ENCODE peak calls at places on chromosomes 5 and 9, in eight cellular contexts. H, F, T, V, L, C, W and R are unnamed samples.

GRCh38 chr5:125298711-125299379 is 552.4 kb upstream of the ZNF608 start:
- DNase-seq in H (no peak), F (no peak), T (no peak), V (no peak), L (no peak), C (no peak), W (no peak), R (no peak)

GRCh38 chr5:180790020-180790419 is 12.6 kb downstream of the MGAT1 start:
- DNase-seq in H (no peak), F (no peak), T (no peak), V (no peak), L (peak), C (no peak), W (no peak), R (no peak)

GRCh38 chr5:15203376-15203775 is 296.6 kb upstream of the FBXL7 start:
- DNase-seq in H (no peak), F (no peak), T (no peak), V (no peak), L (no peak), C (no peak), W (peak), R (no peak)

GRCh38 chr5:141747152-141747640 is 65.2 kb upstream of the ARAP3 start:
- DNase-seq in H (peak), F (peak), T (no peak), V (peak), L (peak), C (peak), W (no peak), R (peak)

GRCh38 chr9:73153793-73154227 is 2.1 kb downstream of the ANXA1 start:
- DNase-seq in H (no peak), F (no peak), T (no peak), V (no peak), L (no peak), C (no peak), W (no peak), R (no peak)

GRCh38 chr9:35342221-35342620 is 147.7 kb upstream of the RUSC2 start:
- DNase-seq in H (no peak), F (no peak), T (no peak), V (no peak), L (no peak), C (no peak), W (no peak), R (no peak)

GRCh38 chr5:144504929-144505578 is 334.4 kb downstream of the KCTD16 start:
- DNase-seq in H (no peak), F (no peak), T (no peak), V (no peak), L (no peak), C (no peak), W (no peak), R (no peak)

GRCh38 chr5:141420855-141421488 is at the start of gene PCDHGA11:
- DNase-seq in H (no peak), F (no peak), T (peak), V (peak), L (no peak), C (peak), W (no peak), R (peak)

GRCh38 chr5:93789173-93790070 is 48.0 kb upstream of the POU5F2 start:
- DNase-seq in H (no peak), F (no peak), T (no peak), V (peak), L (no peak), C (no peak), W (peak), R (no peak)

GRCh38 chr9:96222132-96222531 is 79.8 kb downstream of the HSD17B3 start:
- DNase-seq in H (no peak), F (no peak), T (no peak), V (no peak), L (no peak), C (no peak), W (no peak), R (no peak)

GRCh38 chr5:56827043-56827442 is 11.7 kb downstream of the MAP3K1 start:
- DNase-seq in H (no peak), F (no peak), T (no peak), V (no peak), L (peak), C (no peak), W (no peak), R (no peak)

GRCh38 chr5:109688647-109688998 is 1.1 kb upstream of the MAN2A1 start:
- DNase-seq in H (no peak), F (no peak), T (no peak), V (no peak), L (no peak), C (no peak), W (no peak), R (no peak)

GRCh38 chr5:37248387-37248969 is 698 bp downstream of the CPLANE1 start:
- DNase-seq in H (no peak), F (no peak), T (no peak), V (no peak), L (no peak), C (peak), W (no peak), R (no peak)

GRCh38 chr5:135127604-135128240 is 93.7 kb upstream of the PITX1 start:
- DNase-seq in H (no peak), F (peak), T (peak), V (peak), L (peak), C (peak), W (no peak), R (no peak)

GRCh38 chr9:133558191-133559126 is 24.0 kb downstream of the ADAMTSL2 start:
- DNase-seq in H (peak), F (no peak), T (peak), V (peak), L (no peak), C (no peak), W (peak), R (peak)

GRCh38 chr9:119961774-119962408 is 592.7 kb upstream of the BRINP1 start:
- DNase-seq in H (no peak), F (peak), T (no peak), V (no peak), L (no peak), C (peak), W (no peak), R (no peak)
- TF ChIP-seq CTCF in H (peak), F (peak), T (peak), V (peak), L (peak), C (peak), W (peak), R (peak)

GRCh38 chr9:28774433-28775029 is 1201.2 kb upstream of the C9orf72 start:
- DNase-seq in H (no peak), F (no peak), T (no peak), V (peak), L (no peak), C (no peak), W (no peak), R (no peak)
- TF ChIP-seq CTCF in H (peak), F (no peak), T (no peak), V (peak), L (no peak), C (peak), W (peak), R (peak)

GRCh38 chr9:84300271-84300670 is 40.3 kb downstream of the SLC28A3 start:
- DNase-seq in H (no peak), F (no peak), T (no peak), V (no peak), L (no peak), C (no peak), W (no peak), R (no peak)

GRCh38 chr9:84296146-84296843 is 44.3 kb downstream of the SLC28A3 start:
- DNase-seq in H (no peak), F (no peak), T (peak), V (no peak), L (no peak), C (no peak), W (no peak), R (no peak)

GRCh38 chr9:84293001-84293798 is 47.4 kb downstream of the SLC28A3 start:
- DNase-seq in H (no peak), F (no peak), T (no peak), V (no peak), L (no peak), C (no peak), W (no peak), R (no peak)

GRCh38 chr9:84297162-84297821 is 43.3 kb downstream of the SLC28A3 start:
- DNase-seq in H (no peak), F (no peak), T (no peak), V (no peak), L (no peak), C (no peak), W (no peak), R (no peak)

GRCh38 chr9:84294551-84294950 is 46.0 kb downstream of the SLC28A3 start:
- DNase-seq in H (no peak), F (no peak), T (no peak), V (no peak), L (no peak), C (no peak), W (no peak), R (no peak)
- TF ChIP-seq CTCF in H (no peak), F (no peak), T (no peak), V (no peak), L (no peak), C (no peak), W (no peak), R (no peak)

GRCh38 chr5:179143446-179143845 is 83.3 kb downstream of the ZNF354C start:
- DNase-seq in H (no peak), F (peak), T (no peak), V (no peak), L (no peak), C (no peak), W (no peak), R (no peak)
- TF ChIP-seq CTCF in H (no peak), F (no peak), T (no peak), V (no peak), L (no peak), C (peak), W (no peak), R (peak)

GRCh38 chr5:39364367-39364766 is at the start of gene C9:
- DNase-seq in H (no peak), F (no peak), T (no peak), V (no peak), L (no peak), C (no peak), W (no peak), R (no peak)
- TF ChIP-seq CTCF in H (no peak), F (no peak), T (no peak), V (no peak), L (no peak), C (no peak), W (no peak), R (no peak)

GRCh38 chr9:69811329-69811989 is 9.2 kb upstream of the CFAP95 start:
- DNase-seq in H (no peak), F (no peak), T (no peak), V (no peak), L (no peak), C (no peak), W (no peak), R (no peak)

GRCh38 chr9:69812068-69813000 is 8.3 kb upstream of the CFAP95 start:
- DNase-seq in H (no peak), F (no peak), T (no peak), V (no peak), L (no peak), C (no peak), W (no peak), R (no peak)

GRCh38 chr9:69805962-69806633 is 14.5 kb upstream of the CFAP95 start:
- DNase-seq in H (no peak), F (no peak), T (no peak), V (no peak), L (no peak), C (no peak), W (no peak), R (no peak)

GRCh38 chr9:69806642-69807041 is 14.0 kb upstream of the CFAP95 start:
- DNase-seq in H (no peak), F (no peak), T (no peak), V (no peak), L (no peak), C (no peak), W (no peak), R (no peak)

GRCh38 chr9:69809304-69809863 is 11.2 kb upstream of the CFAP95 start:
- DNase-seq in H (no peak), F (no peak), T (no peak), V (no peak), L (no peak), C (no peak), W (no peak), R (no peak)
- TF ChIP-seq CTCF in H (no peak), F (no peak), T (peak), V (peak), L (no peak), C (peak), W (peak), R (no peak)

DNA sequence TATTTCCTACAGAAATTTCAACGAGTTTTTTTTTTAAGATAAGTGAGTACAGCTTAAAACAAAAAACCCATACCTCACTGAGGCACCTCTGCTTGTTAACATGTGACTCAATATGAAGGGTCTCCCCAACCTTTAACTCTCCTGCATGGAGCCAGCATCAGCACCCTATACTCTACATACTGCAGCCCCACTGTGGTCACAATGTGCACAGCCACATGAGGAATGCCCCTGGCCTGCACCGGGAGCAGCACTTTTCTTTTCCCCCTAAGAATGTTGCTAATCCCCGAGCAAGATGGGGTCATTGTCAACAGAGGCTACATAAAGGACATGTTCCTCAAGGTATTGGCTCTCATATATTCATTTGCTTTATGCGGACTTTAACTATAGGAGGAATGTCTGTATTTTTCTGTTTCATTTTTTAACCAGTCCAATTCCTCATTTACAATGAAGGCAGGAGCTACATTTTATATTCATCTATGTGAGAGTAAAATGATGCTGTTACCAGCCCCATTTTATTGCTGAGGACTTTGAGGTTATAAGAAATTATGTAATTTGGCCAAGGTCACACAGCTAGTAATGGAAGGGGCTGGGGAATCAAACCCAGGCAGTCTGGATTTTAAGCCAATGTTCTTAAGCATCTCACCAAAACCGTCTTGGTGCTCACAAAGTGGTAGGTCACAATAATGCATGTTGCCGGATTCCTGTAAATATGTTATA is 93.0 kb downstream of the APBA1 start:
- DNase-seq in H (no peak), F (no peak), T (no peak), V (no peak), L (no peak), C (no peak), W (no peak), R (no peak)
- TF ChIP-seq CTCF in H (no peak), F (no peak), T (no peak), V (no peak), L (no peak), C (no peak), W (no peak), R (no peak)

GRCh38 chr9:4197548-4197947 is 102.3 kb downstream of the GLIS3 start:
- DNase-seq in H (no peak), F (no peak), T (no peak), V (no peak), L (no peak), C (no peak), W (no peak), R (no peak)
- TF ChIP-seq CTCF in H (peak), F (no peak), T (no peak), V (peak), L (no peak), C (peak), W (peak), R (peak)

GRCh38 chr5:1666812-1667588 is 132.6 kb downstream of the MRPL36 start:
- DNase-seq in H (no peak), F (no peak), T (no peak), V (no peak), L (no peak), C (peak), W (no peak), R (peak)

GRCh38 chr5:1667648-1668140 is 131.9 kb downstream of the MRPL36 start:
- DNase-seq in H (no peak), F (no peak), T (no peak), V (no peak), L (no peak), C (no peak), W (no peak), R (no peak)

GRCh38 chr5:1666221-1666620 is 133.4 kb downstream of the MRPL36 start:
- DNase-seq in H (no peak), F (peak), T (no peak), V (no peak), L (no peak), C (no peak), W (no peak), R (no peak)

GRCh38 chr5:1669276-1670155 is 130.1 kb downstream of the MRPL36 start:
- DNase-seq in H (no peak), F (no peak), T (no peak), V (no peak), L (no peak), C (no peak), W (no peak), R (no peak)

DNA sequence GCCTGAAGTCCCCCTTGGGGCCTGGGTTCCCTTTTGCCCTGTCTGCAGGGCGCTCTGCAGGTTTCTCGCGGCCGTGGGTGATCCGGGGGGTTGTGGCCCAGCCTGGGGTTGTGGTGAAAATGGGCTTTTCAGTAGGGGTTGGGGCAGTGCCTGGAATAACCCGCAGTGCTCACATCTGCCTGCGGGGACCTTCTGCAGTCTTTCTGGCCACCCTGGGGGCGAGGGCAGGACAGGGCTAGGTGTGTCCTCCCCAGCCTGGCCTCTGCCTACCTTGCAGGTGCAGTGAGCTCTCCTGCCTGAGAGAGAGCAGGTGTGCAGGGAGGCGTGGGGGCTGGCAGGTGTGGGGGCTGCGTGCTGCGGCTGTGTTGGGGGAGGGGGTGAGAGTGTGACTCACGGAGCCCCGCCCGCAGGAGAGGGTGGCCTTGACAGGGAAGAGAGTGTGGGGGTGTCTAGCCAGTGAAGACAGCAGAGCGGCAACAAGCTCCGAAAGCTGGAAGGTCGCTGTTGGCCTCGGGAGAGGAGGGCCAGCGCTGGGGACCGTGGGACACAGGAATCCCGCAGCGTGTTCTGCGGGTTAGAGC is 131.4 kb downstream of the MRPL36 start:
- DNase-seq in H (no peak), F (peak), T (no peak), V (no peak), L (no peak), C (no peak), W (no peak), R (no peak)
- TF ChIP-seq CTCF in H (no peak), F (no peak), T (no peak), V (no peak), L (no peak), C (no peak), W (no peak), R (no peak)

GRCh38 chr5:119315516-119315949 is 40.3 kb upstream of the TNFAIP8 start:
- DNase-seq in H (no peak), F (no peak), T (no peak), V (no peak), L (peak), C (no peak), W (no peak), R (no peak)
- TF ChIP-seq CTCF in H (no peak), F (no peak), T (peak), V (peak), L (peak), C (peak), W (peak), R (peak)